ENCODE peak calls at places on chromosomes 13 and 19, in six cellular contexts. K is NCI-H1092; S is nephron progenitor cell; R is cardiac muscle cell; U is Peyer's patch; E is stimulated activated naive CD8-positive, alpha-beta T cell treated with anti-CD3 and anti-CD28 coated beads, Interleukin-15, amount 100 ng/mL, for 72 hours. G is an unnamed sample.

GRCh38 chr13:35833571-35834305 is 297.4 kb downstream of the DCLK1 start:
- DNase-seq in K (no peak), S (no peak), R (no peak), U (no peak), E (no peak), G (no peak)

GRCh38 chr19:51142119-51142518 is at the start of gene SIGLEC7:
- DNase-seq in K (no peak), S (no peak), R (no peak), U (no peak), E (no peak), G (no peak)

GRCh38 chr13:99969934-99970760 is 1.4 kb downstream of the ZIC5 start:
- DNase-seq in K (peak; percentile 84), S (peak; percentile 71), R (no peak), U (no peak), E (no peak), G (no peak)

GRCh38 chr19:1189419-1189818 is 15.4 kb upstream of the SBNO2 start:
- DNase-seq in K (no peak), S (no peak), R (no peak), U (no peak), E (no peak), G (no peak)

GRCh38 chr19:10557603-10558197 is 8.1 kb downstream of the KRI1 start:
- DNase-seq in K (no peak), S (no peak), R (no peak), U (no peak), E (no peak), G (no peak)

GRCh38 chr13:108983273-108983672 is 353.9 kb downstream of the MYO16 start:
- DNase-seq in K (no peak), S (no peak), R (no peak), U (no peak), E (no peak), G (no peak)

GRCh38 chr13:103931396-103931795 is 865.2 kb upstream of the SLC10A2 start:
- DNase-seq in K (no peak), S (no peak), R (no peak), U (no peak), E (no peak), G (no peak)

GRCh38 chr13:94412870-94413269 is 66.6 kb downstream of the DCT start:
- DNase-seq in K (no peak), S (no peak), R (no peak), U (no peak), E (no peak), G (no peak)

GRCh38 chr19:45999653-46000121 is 4.4 kb downstream of the CCDC61 start:
- DNase-seq in K (no peak), S (peak; percentile 63), R (peak; percentile 42), U (no peak), E (no peak), G (peak; percentile 26)

GRCh38 chr19:33796164-33797100 is at the start of gene KCTD15:
- DNase-seq in K (no peak), S (peak; percentile 74), R (peak; percentile 75), U (no peak), E (peak; percentile 50), G (no peak)

GRCh38 chr19:44753932-44754742 is 5.6 kb downstream of the BCL3 start:
- DNase-seq in K (no peak), S (peak; percentile 65), R (peak; percentile 96), U (peak; percentile 97), E (peak; percentile 52), G (no peak)

GRCh38 chr19:45682908-45683307 is 8.8 kb downstream of the SNRPD2 start:
- DNase-seq in K (no peak), S (no peak), R (no peak), U (no peak), E (no peak), G (no peak)

GRCh38 chr13:51585234-51585672 is 991 bp downstream of the WDFY2 start:
- DNase-seq in K (no peak), S (no peak), R (peak; percentile 45), U (no peak), E (no peak), G (no peak)

GRCh38 chr13:77143325-77143907 is 116.5 kb upstream of the FBXL3 start:
- DNase-seq in K (no peak), S (no peak), R (peak; percentile 51), U (no peak), E (no peak), G (no peak)

GRCh38 chr13:43374621-43375020 is 351.2 kb downstream of the DNAJC15 start:
- DNase-seq in K (no peak), S (no peak), R (peak; percentile 80), U (no peak), E (no peak), G (no peak)

GRCh38 chr19:18504886-18505610 is 16.8 kb downstream of the ELL start:
- DNase-seq in K (no peak), S (no peak), R (no peak), U (no peak), E (no peak), G (no peak)

GRCh38 chr13:40228486-40228885 is 438.0 kb downstream of the FOXO1 start:
- DNase-seq in K (no peak), S (no peak), R (no peak), U (no peak), E (no peak), G (no peak)

GRCh38 chr19:17303940-17304267 is 679 bp upstream of the ABHD8 start:
- DNase-seq in K (no peak), S (no peak), R (no peak), U (no peak), E (no peak), G (no peak)

GRCh38 chr13:23067129-23067528 is 113.7 kb upstream of the SGCG start:
- DNase-seq in K (no peak), S (no peak), R (no peak), U (no peak), E (no peak), G (no peak)

GRCh38 chr13:46354143-46355087 is 32.6 kb downstream of the RUBCNL start:
- DNase-seq in K (no peak), S (no peak), R (peak; percentile 90), U (no peak), E (peak; percentile 40), G (no peak)

GRCh38 chr13:48161530-48162179 is 66.8 kb upstream of the MED4 start:
- DNase-seq in K (no peak), S (no peak), R (no peak), U (no peak), E (no peak), G (no peak)

GRCh38 chr13:95153647-95154405 is 147.4 kb downstream of the ABCC4 start:
- DNase-seq in K (no peak), S (no peak), R (peak; percentile 44), U (no peak), E (no peak), G (no peak)

GRCh38 chr13:98397861-98398260 is 179.0 kb downstream of the STK24 start:
- DNase-seq in K (no peak), S (no peak), R (no peak), U (no peak), E (no peak), G (no peak)

GRCh38 chr19:48513289-48514122 is 1.9 kb upstream of the LMTK3 start:
- DNase-seq in K (peak; percentile 40), S (peak; percentile 72), R (peak; percentile 74), U (peak; percentile 81), E (peak; percentile 65), G (no peak)

GRCh38 chr13:34346626-34347025 is 528.7 kb downstream of the RFC3 start:
- DNase-seq in K (no peak), S (no peak), R (no peak), U (no peak), E (no peak), G (no peak)

GRCh38 chr13:37561031-37561430 is 37.5 kb downstream of the POSTN start:
- DNase-seq in K (no peak), S (no peak), R (no peak), U (no peak), E (no peak), G (no peak)

GRCh38 chr13:67155898-67156717 is 74.0 kb downstream of the PCDH9 start:
- DNase-seq in K (no peak), S (no peak), R (no peak), U (no peak), E (no peak), G (no peak)

GRCh38 chr13:94249512-94249911 is 230.0 kb downstream of the DCT start:
- DNase-seq in K (no peak), S (no peak), R (peak; percentile 82), U (no peak), E (no peak), G (no peak)

GRCh38 chr19:17487240-17488121 is 17.2 kb downstream of the SLC27A1 start:
- DNase-seq in K (no peak), S (no peak), R (no peak), U (no peak), E (no peak), G (no peak)

GRCh38 chr19:23049256-23049655 is 46.3 kb upstream of the ZNF728 start:
- DNase-seq in K (no peak), S (no peak), R (no peak), U (no peak), E (no peak), G (no peak)

GRCh38 chr13:61415749-61416148 is at the start of gene PCDH20:
- DNase-seq in K (no peak), S (no peak), R (no peak), U (no peak), E (no peak), G (no peak)

GRCh38 chr13:113374511-113375175 is 10.7 kb upstream of the GRTP1 start:
- DNase-seq in K (no peak), S (no peak), R (no peak), U (no peak), E (no peak), G (no peak)

GRCh38 chr13:44385401-44385800 is 11.8 kb downstream of the SERP2 start:
- DNase-seq in K (no peak), S (no peak), R (no peak), U (no peak), E (no peak), G (no peak)

GRCh38 chr13:35917942-35918645 is 213.1 kb downstream of the DCLK1 start:
- DNase-seq in K (no peak), S (no peak), R (no peak), U (no peak), E (no peak), G (no peak)

GRCh38 chr13:27001705-27002104 is 169.9 kb downstream of the USP12 start:
- DNase-seq in K (peak; percentile 60), S (no peak), R (no peak), U (peak; percentile 74), E (no peak), G (no peak)

GRCh38 chr19:40827386-40828247 is 22.6 kb downstream of the CYP2A6 start:
- DNase-seq in K (no peak), S (no peak), R (no peak), U (no peak), E (no peak), G (no peak)

G was measured in NCI-H2107.